ENCODE peak calls at places on chromosomes 2 and 18, in six cellular contexts. One of them, this sample, is unnamed.

GRCh38 chr18:7566587-7567486 is at the start of gene PTPRM:
- DNase-seq in A549: peak
- DNase-seq in HepG2: peak
- DNase-seq in GM12878: no peak
- DNase-seq in NB4: peak
- DNase-seq in K562: peak
- DNase-seq in this sample: peak

GRCh38 chr2:66192888-66193287 is 242.0 kb upstream of the MEIS1 start:
- DNase-seq in NB4: no peak
- DNase-seq in GM12878: no peak
- DNase-seq in A549: no peak
- DNase-seq in HepG2: no peak
- DNase-seq in K562: no peak
- DNase-seq in this sample: no peak

GRCh38 chr2:66472225-66472843 is 37.4 kb downstream of the MEIS1 start:
- DNase-seq in GM12878: no peak
- DNase-seq in HepG2: no peak
- DNase-seq in K562: no peak
- DNase-seq in A549: no peak
- DNase-seq in NB4: no peak
- DNase-seq in this sample: no peak

GRCh38 chr2:233769260-233769659 is 8.9 kb upstream of the MROH2A start:
- DNase-seq in GM12878: no peak
- DNase-seq in A549: no peak
- DNase-seq in HepG2: no peak
- DNase-seq in K562: no peak
- DNase-seq in NB4: no peak
- DNase-seq in this sample: no peak

GRCh38 chr18:73007935-73008308 is 140.1 kb upstream of the NETO1 start:
- DNase-seq in HepG2: no peak
- DNase-seq in A549: no peak
- DNase-seq in K562: no peak
- DNase-seq in NB4: no peak
- DNase-seq in GM12878: no peak
- DNase-seq in this sample: no peak

GRCh38 chr2:134170269-134170668 is 83.6 kb upstream of the MGAT5 start:
- DNase-seq in GM12878: no peak
- DNase-seq in A549: no peak
- DNase-seq in NB4: no peak
- DNase-seq in K562: no peak
- DNase-seq in HepG2: no peak
- DNase-seq in this sample: no peak

GRCh38 chr2:54894467-54894866 is 155.8 kb downstream of the RTN4 start:
- DNase-seq in HepG2: no peak
- DNase-seq in NB4: no peak
- DNase-seq in K562: no peak
- DNase-seq in GM12878: no peak
- DNase-seq in A549: no peak
- DNase-seq in this sample: peak

GRCh38 chr2:8761529-8762164 is 75.8 kb downstream of the KIDINS220 start:
- DNase-seq in K562: peak
- DNase-seq in NB4: peak
- DNase-seq in HepG2: peak
- DNase-seq in A549: peak
- DNase-seq in GM12878: peak
- DNase-seq in this sample: peak

GRCh38 chr2:165718811-165719210 is 75.2 kb downstream of the GALNT3 start:
- DNase-seq in NB4: no peak
- DNase-seq in HepG2: no peak
- DNase-seq in K562: no peak
- DNase-seq in A549: no peak
- DNase-seq in GM12878: no peak
- DNase-seq in this sample: no peak

GRCh38 chr2:139836769-139837168 is 1056.6 kb upstream of the NXPH2 start:
- DNase-seq in GM12878: no peak
- DNase-seq in NB4: no peak
- DNase-seq in HepG2: no peak
- DNase-seq in K562: no peak
- DNase-seq in A549: no peak
- DNase-seq in this sample: no peak

GRCh38 chr18:57422313-57422872 is 12.8 kb upstream of the ONECUT2 start:
- DNase-seq in GM12878: no peak
- DNase-seq in HepG2: peak
- DNase-seq in NB4: no peak
- DNase-seq in A549: no peak
- DNase-seq in K562: no peak
- DNase-seq in this sample: no peak

GRCh38 chr2:113282747-113283533 is 4.2 kb upstream of the PAX8 start:
- DNase-seq in GM12878: no peak
- DNase-seq in A549: peak
- DNase-seq in HepG2: peak
- DNase-seq in NB4: peak
- DNase-seq in K562: peak
- DNase-seq in this sample: no peak

GRCh38 chr2:18516112-18516511 is 44.3 kb downstream of the RDH14 start:
- DNase-seq in NB4: no peak
- DNase-seq in K562: no peak
- DNase-seq in GM12878: no peak
- DNase-seq in A549: no peak
- DNase-seq in HepG2: no peak
- DNase-seq in this sample: no peak

GRCh38 chr18:70826571-70826970 is 537.7 kb downstream of the SOCS6 start:
- DNase-seq in NB4: no peak
- DNase-seq in A549: no peak
- DNase-seq in HepG2: no peak
- DNase-seq in GM12878: no peak
- DNase-seq in K562: no peak
- DNase-seq in this sample: no peak

GRCh38 chr2:10931710-10932255 is 20.0 kb downstream of the KCNF1 start:
- DNase-seq in K562: no peak
- DNase-seq in HepG2: no peak
- DNase-seq in NB4: no peak
- DNase-seq in A549: no peak
- DNase-seq in GM12878: no peak
- DNase-seq in this sample: peak

GRCh38 chr2:36458106-36458505 is 102.5 kb downstream of the CRIM1 start:
- DNase-seq in A549: no peak
- DNase-seq in NB4: no peak
- DNase-seq in K562: no peak
- DNase-seq in GM12878: no peak
- DNase-seq in HepG2: no peak
- DNase-seq in this sample: no peak

GRCh38 chr2:231356474-231356849 is 39.0 kb upstream of the B3GNT7 start:
- DNase-seq in K562: no peak
- DNase-seq in GM12878: no peak
- DNase-seq in A549: no peak
- DNase-seq in HepG2: no peak
- DNase-seq in NB4: no peak
- DNase-seq in this sample: no peak

GRCh38 chr18:34158881-34159690 is 65.6 kb downstream of the NOL4 start:
- DNase-seq in HepG2: peak
- DNase-seq in A549: no peak
- DNase-seq in K562: no peak
- DNase-seq in GM12878: no peak
- DNase-seq in NB4: no peak
- DNase-seq in this sample: peak

GRCh38 chr2:102717308-102718018 is 44.4 kb upstream of the TMEM182 start:
- DNase-seq in K562: no peak
- DNase-seq in HepG2: no peak
- DNase-seq in A549: no peak
- DNase-seq in GM12878: no peak
- DNase-seq in NB4: no peak
- DNase-seq in this sample: no peak
- TF ChIP-seq MAX in K562: no peak
- TF ChIP-seq MAX in HepG2: no peak
- TF ChIP-seq MAX in A549: no peak
- TF ChIP-seq MAX in GM12878: no peak
- TF ChIP-seq MAX in NB4: no peak
- TF ChIP-seq MAX in this sample: no peak

GRCh38 chr2:38636069-38636468 is 29.8 kb upstream of the GALM start:
- DNase-seq in NB4: no peak
- DNase-seq in K562: peak
- DNase-seq in HepG2: no peak
- DNase-seq in A549: no peak
- DNase-seq in GM12878: no peak
- DNase-seq in this sample: no peak

GRCh38 chr2:38632980-38633379 is 30.3 kb upstream of the HNRNPLL start:
- DNase-seq in A549: no peak
- DNase-seq in GM12878: no peak
- DNase-seq in HepG2: no peak
- DNase-seq in NB4: no peak
- DNase-seq in K562: no peak
- DNase-seq in this sample: no peak

GRCh38 chr2:38635139-38635538 is 30.8 kb upstream of the GALM start:
- DNase-seq in GM12878: no peak
- DNase-seq in K562: no peak
- DNase-seq in NB4: no peak
- DNase-seq in A549: no peak
- DNase-seq in HepG2: no peak
- DNase-seq in this sample: no peak

GRCh38 chr2:38633895-38634294 is 31.2 kb upstream of the HNRNPLL start:
- DNase-seq in NB4: no peak
- DNase-seq in HepG2: no peak
- DNase-seq in GM12878: no peak
- DNase-seq in A549: no peak
- DNase-seq in K562: no peak
- DNase-seq in this sample: no peak

DNA sequence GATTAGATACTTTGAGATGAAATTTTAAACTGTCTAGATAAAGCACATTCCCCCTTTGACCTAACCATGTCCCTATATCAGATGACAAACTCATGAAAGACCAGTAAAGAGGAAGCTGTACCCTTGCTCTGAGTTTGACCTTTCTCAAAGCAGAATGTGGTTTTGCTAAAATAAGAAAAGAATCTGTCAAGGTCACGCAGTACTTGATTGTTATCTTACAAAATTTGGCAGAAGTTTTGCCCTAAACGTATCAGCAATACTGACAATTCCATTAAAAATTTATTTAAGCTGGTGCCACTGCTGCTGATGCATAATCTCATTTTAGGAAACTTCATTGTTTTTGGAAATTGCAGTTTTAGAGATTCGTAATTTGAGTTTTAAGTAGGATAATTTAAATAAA is 31.2 kb upstream of the GALM start:
- DNase-seq in K562: peak
- DNase-seq in NB4: peak
- DNase-seq in A549: no peak
- DNase-seq in GM12878: peak
- DNase-seq in HepG2: no peak
- DNase-seq in this sample: no peak
- TF ChIP-seq MYC in K562: no peak
- TF ChIP-seq MYC in NB4: no peak
- TF ChIP-seq MYC in A549: no peak
- TF ChIP-seq MYC in GM12878: no peak
- TF ChIP-seq MYC in HepG2: no peak
- TF ChIP-seq MYC in this sample: no peak

GRCh38 chr18:58512648-58513338 is 116.1 kb downstream of the ALPK2 start:
- DNase-seq in HepG2: no peak
- DNase-seq in NB4: no peak
- DNase-seq in A549: no peak
- DNase-seq in K562: no peak
- DNase-seq in GM12878: no peak
- DNase-seq in this sample: no peak
- TF ChIP-seq MAX in HepG2: no peak
- TF ChIP-seq MAX in NB4: no peak
- TF ChIP-seq MAX in A549: no peak
- TF ChIP-seq MAX in K562: no peak
- TF ChIP-seq MAX in GM12878: no peak
- TF ChIP-seq MAX in this sample: no peak

DNA sequence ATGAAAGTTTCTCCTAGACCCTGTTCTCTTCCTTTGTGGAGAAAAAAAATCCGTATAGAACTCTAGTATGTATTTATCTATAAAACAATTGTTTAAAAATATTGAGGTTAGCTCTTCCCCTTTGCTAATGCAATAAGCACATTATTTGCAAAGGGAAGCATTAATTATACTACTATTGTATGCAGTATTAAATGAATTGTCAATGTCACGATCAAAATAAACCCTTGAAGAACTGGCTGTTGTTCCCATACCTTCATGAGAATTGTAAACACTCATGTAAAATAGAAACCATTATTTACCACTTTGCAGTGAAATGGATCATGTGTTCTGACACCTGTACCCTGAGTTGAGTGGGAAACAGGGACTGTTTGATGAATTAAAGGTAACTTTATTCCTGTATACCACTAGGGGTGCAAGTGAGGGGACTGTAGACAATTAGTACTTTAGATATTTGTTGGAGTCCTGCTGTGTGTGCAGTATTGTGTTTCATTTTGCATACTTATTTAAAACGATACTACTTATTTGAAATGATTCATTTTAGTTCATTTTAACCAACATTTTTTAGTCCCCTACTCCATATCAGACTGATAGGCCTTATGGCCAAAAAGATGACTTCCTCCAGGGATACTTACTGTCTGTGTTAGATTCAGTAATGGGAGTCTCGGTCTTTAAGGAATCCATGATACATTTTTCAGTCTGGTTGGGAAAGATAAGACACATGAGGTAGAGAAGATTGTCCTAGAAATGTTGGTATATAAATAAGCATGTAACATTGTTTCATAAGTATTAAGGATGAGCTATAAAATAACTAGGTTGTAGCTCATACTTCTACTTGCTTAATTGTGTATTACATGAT is 7.9 kb downstream of the PKP4 start:
- DNase-seq in HepG2: peak
- DNase-seq in A549: peak
- DNase-seq in NB4: peak
- DNase-seq in GM12878: no peak
- DNase-seq in K562: peak
- DNase-seq in this sample: peak
- TF ChIP-seq MYC in HepG2: no peak
- TF ChIP-seq MYC in A549: no peak
- TF ChIP-seq MYC in NB4: no peak
- TF ChIP-seq MYC in GM12878: no peak
- TF ChIP-seq MYC in K562: no peak
- TF ChIP-seq MYC in this sample: no peak

GRCh38 chr18:75244336-75244735 is 33.7 kb downstream of the TSHZ1 start:
- DNase-seq in K562: peak
- DNase-seq in NB4: peak
- DNase-seq in A549: no peak
- DNase-seq in HepG2: peak
- DNase-seq in GM12878: no peak
- DNase-seq in this sample: no peak
- TF ChIP-seq MAX in K562: no peak
- TF ChIP-seq MAX in NB4: no peak
- TF ChIP-seq MAX in A549: no peak
- TF ChIP-seq MAX in HepG2: no peak
- TF ChIP-seq MAX in GM12878: no peak
- TF ChIP-seq MAX in this sample: no peak

This sample was measured in endothelial cell of umbilical vein.